ENCODE peak calls at places on chromosomes 11 and 22, in four cellular contexts. One of them, this sample, is unnamed.

GRCh38 chr11:128200467-128200866 is 386.9 kb downstream of the ETS1 start:
- DNase-seq in HCT116: no peak
- DNase-seq in neuronal stem cell: no peak
- DNase-seq in HepG2: no peak
- DNase-seq in this sample: no peak

GRCh38 chr11:66008468-66009101 is 3.2 kb upstream of the CST6 start:
- DNase-seq in HCT116: no peak
- DNase-seq in neuronal stem cell: no peak
- DNase-seq in HepG2: no peak
- DNase-seq in this sample: peak

GRCh38 chr11:297666-298405 is 1.5 kb downstream of the IFITM5 start:
- DNase-seq in neuronal stem cell: no peak
- DNase-seq in HCT116: no peak
- DNase-seq in HepG2: peak
- DNase-seq in this sample: no peak

GRCh38 chr11:17760102-17761029 is 25.8 kb downstream of the KCNC1 start:
- DNase-seq in HepG2: peak
- DNase-seq in neuronal stem cell: peak
- DNase-seq in HCT116: peak
- DNase-seq in this sample: peak

GRCh38 chr11:44145011-44145777 is 49.7 kb downstream of the EXT2 start:
- DNase-seq in HepG2: no peak
- DNase-seq in neuronal stem cell: no peak
- DNase-seq in HCT116: no peak
- DNase-seq in this sample: no peak

GRCh38 chr11:47856186-47856585 is 8.0 kb upstream of the NUP160 start:
- DNase-seq in neuronal stem cell: no peak
- DNase-seq in HepG2: no peak
- DNase-seq in HCT116: no peak
- DNase-seq in this sample: no peak

GRCh38 chr11:85710912-85711311 is 24.9 kb upstream of the CCDC89 start:
- DNase-seq in neuronal stem cell: no peak
- DNase-seq in HepG2: no peak
- DNase-seq in HCT116: no peak
- DNase-seq in this sample: no peak

GRCh38 chr11:74926304-74927030 is 22.4 kb downstream of the XRRA1 start:
- DNase-seq in neuronal stem cell: no peak
- DNase-seq in HCT116: no peak
- DNase-seq in HepG2: no peak
- DNase-seq in this sample: peak

GRCh38 chr11:3180869-3181268 is 15.8 kb upstream of the OSBPL5 start:
- DNase-seq in HCT116: no peak
- DNase-seq in HepG2: no peak
- DNase-seq in neuronal stem cell: no peak
- DNase-seq in this sample: no peak

GRCh38 chr11:134691985-134692384 is 279.9 kb upstream of the B3GAT1 start:
- DNase-seq in HepG2: no peak
- DNase-seq in neuronal stem cell: no peak
- DNase-seq in HCT116: no peak
- DNase-seq in this sample: peak

GRCh38 chr11:60951909-60952741 is at the start of gene SLC15A3:
- DNase-seq in neuronal stem cell: no peak
- DNase-seq in HCT116: no peak
- DNase-seq in HepG2: no peak
- DNase-seq in this sample: no peak

GRCh38 chr22:38845368-38845740 is 1.5 kb upstream of the NPTXR start:
- DNase-seq in HepG2: no peak
- DNase-seq in neuronal stem cell: no peak
- DNase-seq in HCT116: no peak
- DNase-seq in this sample: no peak

GRCh38 chr11:111335596-111335995 is 37.2 kb downstream of the POU2AF3 start:
- DNase-seq in neuronal stem cell: no peak
- DNase-seq in HCT116: no peak
- DNase-seq in HepG2: no peak
- DNase-seq in this sample: peak

GRCh38 chr11:63673579-63673978 is 2.4 kb upstream of the ATL3 start:
- DNase-seq in neuronal stem cell: no peak
- DNase-seq in HCT116: no peak
- DNase-seq in HepG2: no peak
- DNase-seq in this sample: no peak

GRCh38 chr11:73137262-73137941 is 4.7 kb downstream of the FCHSD2 start:
- DNase-seq in HCT116: no peak
- DNase-seq in HepG2: no peak
- DNase-seq in neuronal stem cell: no peak
- DNase-seq in this sample: no peak

GRCh38 chr11:89175796-89176195 is 1.9 kb upstream of the TYR start:
- DNase-seq in HCT116: no peak
- DNase-seq in neuronal stem cell: no peak
- DNase-seq in HepG2: no peak
- DNase-seq in this sample: no peak

GRCh38 chr22:44335903-44336803 is 23.4 kb upstream of the SHISAL1 start:
- DNase-seq in HCT116: no peak
- DNase-seq in neuronal stem cell: no peak
- DNase-seq in HepG2: no peak
- DNase-seq in this sample: no peak

GRCh38 chr11:67167715-67168114 is 48.7 kb downstream of the KDM2A start:
- DNase-seq in HepG2: no peak
- DNase-seq in HCT116: no peak
- DNase-seq in neuronal stem cell: no peak
- DNase-seq in this sample: no peak

GRCh38 chr22:19480789-19481188 is 1.1 kb downstream of the CDC45 start:
- DNase-seq in HepG2: no peak
- DNase-seq in neuronal stem cell: no peak
- DNase-seq in HCT116: no peak
- DNase-seq in this sample: no peak

GRCh38 chr22:17954200-17954859 is 70.0 kb downstream of the MICAL3 start:
- DNase-seq in neuronal stem cell: no peak
- DNase-seq in HepG2: peak
- DNase-seq in HCT116: no peak
- DNase-seq in this sample: no peak

GRCh38 chr11:5289696-5290095 is 12.1 kb downstream of the OR51B4 start:
- DNase-seq in HCT116: no peak
- DNase-seq in HepG2: no peak
- DNase-seq in neuronal stem cell: no peak
- DNase-seq in this sample: no peak

GRCh38 chr11:74138572-74138971 is 32.2 kb downstream of the C2CD3 start:
- DNase-seq in HepG2: peak
- DNase-seq in HCT116: peak
- DNase-seq in neuronal stem cell: peak
- DNase-seq in this sample: peak

GRCh38 chr22:31944700-31945477 is 554 bp downstream of the YWHAH start:
- DNase-seq in HCT116: no peak
- DNase-seq in HepG2: no peak
- DNase-seq in neuronal stem cell: peak
- DNase-seq in this sample: no peak

GRCh38 chr11:60942970-60943565 is 8.9 kb downstream of the SLC15A3 start:
- DNase-seq in neuronal stem cell: no peak
- DNase-seq in HCT116: no peak
- DNase-seq in HepG2: no peak
- DNase-seq in this sample: peak

GRCh38 chr11:114149689-114150407 is 90.3 kb downstream of the ZBTB16 start:
- DNase-seq in neuronal stem cell: no peak
- DNase-seq in HCT116: no peak
- DNase-seq in HepG2: no peak
- DNase-seq in this sample: no peak

GRCh38 chr11:75480185-75480889 is 45.4 kb downstream of the GDPD5 start:
- DNase-seq in neuronal stem cell: no peak
- DNase-seq in HCT116: no peak
- DNase-seq in HepG2: no peak
- DNase-seq in this sample: no peak

GRCh38 chr11:117199061-117199915 is at the start of gene TAGLN:
- DNase-seq in neuronal stem cell: peak
- DNase-seq in HepG2: peak
- DNase-seq in HCT116: no peak
- DNase-seq in this sample: peak

GRCh38 chr11:94795799-94796580 is 27.8 kb downstream of the AMOTL1 start:
- DNase-seq in HepG2: no peak
- DNase-seq in neuronal stem cell: no peak
- DNase-seq in HCT116: no peak
- DNase-seq in this sample: no peak

GRCh38 chr11:80860632-80861031 is 1419.8 kb upstream of the TENM4 start:
- DNase-seq in HepG2: no peak
- DNase-seq in neuronal stem cell: no peak
- DNase-seq in HCT116: no peak
- DNase-seq in this sample: peak

GRCh38 chr11:12121504-12121903 is 11.1 kb downstream of the MICAL2 start:
- DNase-seq in neuronal stem cell: no peak
- DNase-seq in HCT116: no peak
- DNase-seq in HepG2: no peak
- DNase-seq in this sample: no peak

GRCh38 chr11:118922745-118923627 is 2.7 kb downstream of the BCL9L start:
- DNase-seq in HepG2: no peak
- DNase-seq in HCT116: no peak
- DNase-seq in neuronal stem cell: no peak
- DNase-seq in this sample: no peak

GRCh38 chr11:11611381-11611780 is 10.4 kb downstream of the GALNT18 start:
- DNase-seq in HCT116: no peak
- DNase-seq in HepG2: no peak
- DNase-seq in neuronal stem cell: no peak
- DNase-seq in this sample: no peak

GRCh38 chr22:28398987-28399386 is 280.7 kb downstream of the TTC28 start:
- DNase-seq in HepG2: no peak
- DNase-seq in HCT116: no peak
- DNase-seq in neuronal stem cell: no peak
- DNase-seq in this sample: no peak

GRCh38 chr11:61814958-61815789 is 1.6 kb downstream of the FADS1 start:
- DNase-seq in HepG2: peak
- DNase-seq in HCT116: peak
- DNase-seq in neuronal stem cell: peak
- DNase-seq in this sample: peak

GRCh38 chr11:35619030-35619753 is 932 bp downstream of the FJX1 start:
- DNase-seq in neuronal stem cell: peak
- DNase-seq in HCT116: no peak
- DNase-seq in HepG2: no peak
- DNase-seq in this sample: peak

GRCh38 chr11:72189448-72190250 is 2.3 kb upstream of the FOLR1 start:
- DNase-seq in HCT116: no peak
- DNase-seq in neuronal stem cell: no peak
- DNase-seq in HepG2: no peak
- DNase-seq in this sample: no peak

GRCh38 chr11:114261791-114262190 is 34.4 kb upstream of the NNMT start:
- DNase-seq in neuronal stem cell: no peak
- DNase-seq in HepG2: no peak
- DNase-seq in HCT116: no peak
- DNase-seq in this sample: no peak

DNA sequence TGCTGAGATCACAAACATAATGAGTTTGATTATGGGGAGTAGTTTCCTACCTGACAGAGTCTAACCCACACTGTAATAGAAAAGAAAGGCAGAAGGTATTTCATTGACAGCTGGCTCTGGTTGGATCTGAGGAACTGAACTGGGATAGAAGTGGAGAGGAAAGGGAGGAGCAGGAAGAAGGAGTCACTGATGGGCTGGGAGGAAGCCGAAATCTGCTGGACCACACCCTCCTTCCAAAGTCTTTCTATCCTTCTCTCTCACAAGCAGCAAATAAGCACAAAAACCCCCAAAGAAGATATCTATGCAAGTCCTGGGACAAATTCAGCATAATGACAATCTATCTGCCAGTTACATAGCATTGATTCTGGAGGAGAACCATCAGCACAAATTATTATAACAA is 11.6 kb downstream of the BLID start:
- DNase-seq in HepG2: no peak
- DNase-seq in HCT116: no peak
- DNase-seq in neuronal stem cell: no peak
- DNase-seq in this sample: no peak
- H3K4me2 ChIP-seq in HepG2: no peak
- H3K4me2 ChIP-seq in HCT116: peak
- H3K4me2 ChIP-seq in neuronal stem cell: no peak
- H3K4me2 ChIP-seq in this sample: no peak

GRCh38 chr22:45636668-45637067 is 35.0 kb upstream of the ATXN10 start:
- DNase-seq in HepG2: no peak
- DNase-seq in HCT116: no peak
- DNase-seq in neuronal stem cell: no peak
- DNase-seq in this sample: no peak
- H2AFZ ChIP-seq in HepG2: no peak
- H2AFZ ChIP-seq in HCT116: no peak
- H2AFZ ChIP-seq in neuronal stem cell: no peak
- H2AFZ ChIP-seq in this sample: no peak

DNA sequence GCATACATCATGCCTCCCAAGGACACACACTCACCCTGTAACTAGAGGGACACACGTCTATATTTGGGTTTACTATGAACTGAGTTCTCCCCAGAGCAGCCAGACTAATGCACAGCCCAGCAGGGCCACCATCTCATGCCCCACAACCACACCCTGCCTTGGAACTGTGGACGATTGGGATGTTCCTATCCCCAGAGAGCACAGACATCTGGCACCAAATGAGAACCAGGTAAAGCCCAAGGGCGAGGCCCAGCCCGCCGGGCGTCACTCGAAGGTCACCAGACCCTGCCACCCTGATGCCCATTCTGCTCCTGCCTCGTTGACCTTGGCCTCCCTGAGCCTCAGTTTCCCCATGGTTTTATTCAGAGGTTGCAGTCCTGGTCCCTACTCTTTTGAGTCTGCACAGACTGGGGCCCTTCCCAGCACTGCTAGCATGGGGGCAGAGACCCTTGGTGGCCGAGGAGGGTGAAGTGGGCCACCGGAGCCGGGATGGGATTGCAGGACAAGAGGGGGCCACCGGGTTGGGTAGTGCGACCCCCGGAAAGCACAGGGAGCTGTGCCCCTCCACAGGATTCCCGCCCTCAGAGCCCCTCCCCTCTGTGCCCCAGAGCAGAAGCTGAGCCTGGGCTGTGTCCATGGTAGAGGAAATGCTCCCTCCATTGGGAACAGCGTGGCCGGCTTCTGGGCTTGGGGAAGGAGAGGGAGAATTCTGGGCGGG is 56.8 kb downstream of the IGLL5 start:
- DNase-seq in HepG2: no peak
- DNase-seq in HCT116: no peak
- DNase-seq in neuronal stem cell: no peak
- DNase-seq in this sample: no peak
- H3K4me2 ChIP-seq in HepG2: no peak
- H3K4me2 ChIP-seq in HCT116: no peak
- H3K4me2 ChIP-seq in neuronal stem cell: no peak
- H3K4me2 ChIP-seq in this sample: no peak

DNA sequence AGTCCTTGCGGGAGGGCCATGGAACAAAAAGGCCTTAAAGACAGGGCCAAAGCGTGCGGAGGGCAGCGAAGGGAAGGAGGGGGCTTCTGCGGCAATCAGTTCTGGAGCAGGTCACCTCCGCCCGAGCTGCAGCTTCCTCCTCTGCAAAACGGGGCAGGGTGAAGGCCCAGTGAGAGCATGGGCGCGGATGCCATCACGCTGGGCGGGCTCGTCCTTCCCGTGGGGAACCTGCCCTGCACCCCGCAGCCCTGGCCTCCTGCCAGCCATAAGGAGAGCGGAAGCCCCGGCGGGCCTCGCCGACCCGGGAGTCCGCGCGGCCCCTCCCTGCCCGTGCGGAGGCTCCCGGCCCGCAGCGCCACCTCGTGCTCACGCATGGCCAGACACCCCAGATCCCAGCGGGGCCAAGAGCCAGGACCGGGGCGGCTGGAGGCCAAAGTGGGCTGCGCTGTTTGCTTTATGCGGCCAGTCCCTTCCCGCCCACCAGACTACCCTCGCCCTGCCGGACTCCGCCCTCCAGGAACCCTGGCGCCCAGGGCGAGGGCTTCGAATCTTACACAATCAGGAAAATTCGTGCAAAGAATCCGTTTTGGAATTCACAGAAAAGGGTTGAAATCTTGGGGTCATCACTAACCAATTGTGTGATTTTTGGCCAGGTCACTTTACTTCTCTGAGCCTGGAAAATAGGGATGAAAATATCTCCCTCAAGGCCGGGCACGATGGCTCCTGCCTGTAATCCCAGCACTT is 16.1 kb downstream of the TSKU start:
- DNase-seq in HepG2: peak
- DNase-seq in HCT116: no peak
- DNase-seq in neuronal stem cell: peak
- DNase-seq in this sample: peak
- H2AFZ ChIP-seq in HepG2: no peak
- H2AFZ ChIP-seq in HCT116: no peak
- H2AFZ ChIP-seq in neuronal stem cell: no peak
- H2AFZ ChIP-seq in this sample: no peak